ENCODE peak calls at places on chromosomes 3 and 15, in four cellular contexts. One of them, this sample, is unnamed.

GRCh38 chr3:61414456-61414855 is 146.9 kb upstream of the PTPRG start:
- DNase-seq in K562: no peak
- DNase-seq in HepG2: no peak
- DNase-seq in GM12878: no peak
- DNase-seq in this sample: no peak

GRCh38 chr15:93382196-93382820 is 293.3 kb upstream of the RGMA start:
- DNase-seq in K562: no peak
- DNase-seq in GM12878: no peak
- DNase-seq in HepG2: no peak
- DNase-seq in this sample: no peak

GRCh38 chr15:100250166-100250800 is 91.5 kb downstream of the ADAMTS17 start:
- DNase-seq in K562: no peak
- DNase-seq in GM12878: no peak
- DNase-seq in HepG2: no peak
- DNase-seq in this sample: no peak

GRCh38 chr3:113275876-113276580 is 64.7 kb downstream of the BOC start:
- DNase-seq in K562: no peak
- DNase-seq in GM12878: peak
- DNase-seq in HepG2: peak
- DNase-seq in this sample: peak

GRCh38 chr15:39429898-39430357 is 151.0 kb upstream of the THBS1 start:
- DNase-seq in K562: no peak
- DNase-seq in HepG2: peak
- DNase-seq in GM12878: no peak
- DNase-seq in this sample: no peak

GRCh38 chr3:108381531-108381930 is 85.2 kb downstream of the HHLA2 start:
- DNase-seq in K562: no peak
- DNase-seq in GM12878: no peak
- DNase-seq in HepG2: no peak
- DNase-seq in this sample: no peak

GRCh38 chr3:98772022-98772421 is 8.9 kb downstream of the ST3GAL6 start:
- DNase-seq in K562: no peak
- DNase-seq in HepG2: no peak
- DNase-seq in GM12878: no peak
- DNase-seq in this sample: no peak

GRCh38 chr3:183823963-183824362 is 1.4 kb downstream of the MAP6D1 start:
- DNase-seq in GM12878: no peak
- DNase-seq in HepG2: no peak
- DNase-seq in K562: no peak
- DNase-seq in this sample: no peak

GRCh38 chr3:36906504-36907149 is 38.2 kb downstream of the TRANK1 start:
- DNase-seq in GM12878: no peak
- DNase-seq in K562: no peak
- DNase-seq in HepG2: no peak
- DNase-seq in this sample: no peak

GRCh38 chr3:77530870-77531269 is 491.0 kb downstream of the ROBO2 start:
- DNase-seq in HepG2: no peak
- DNase-seq in GM12878: no peak
- DNase-seq in K562: no peak
- DNase-seq in this sample: no peak

GRCh38 chr3:123282461-123282860 is 80.7 kb downstream of the SEC22A start:
- DNase-seq in K562: no peak
- DNase-seq in HepG2: no peak
- DNase-seq in GM12878: no peak
- DNase-seq in this sample: peak

GRCh38 chr15:39828374-39828931 is 45.8 kb upstream of the FSIP1 start:
- DNase-seq in GM12878: no peak
- DNase-seq in HepG2: no peak
- DNase-seq in K562: no peak
- DNase-seq in this sample: peak

GRCh38 chr15:69939513-69940440 is 157.9 kb downstream of the TLE3 start:
- DNase-seq in K562: no peak
- DNase-seq in GM12878: no peak
- DNase-seq in HepG2: no peak
- DNase-seq in this sample: no peak

GRCh38 chr15:90030376-90030775 is 29.3 kb downstream of the ZNF710 start:
- DNase-seq in GM12878: no peak
- DNase-seq in K562: no peak
- DNase-seq in HepG2: no peak
- DNase-seq in this sample: no peak

GRCh38 chr3:161510510-161511260 is 14.1 kb downstream of the OTOL1 start:
- DNase-seq in HepG2: no peak
- DNase-seq in K562: no peak
- DNase-seq in GM12878: no peak
- DNase-seq in this sample: no peak

GRCh38 chr3:137765310-137766033 is 1.4 kb downstream of the SOX14 start:
- DNase-seq in K562: no peak
- DNase-seq in HepG2: no peak
- DNase-seq in GM12878: no peak
- DNase-seq in this sample: no peak

GRCh38 chr15:83654379-83655236 is 685 bp downstream of the ADAMTSL3 start:
- DNase-seq in HepG2: no peak
- DNase-seq in K562: peak
- DNase-seq in GM12878: no peak
- DNase-seq in this sample: no peak

GRCh38 chr15:28978661-28979060 is 92.9 kb downstream of the APBA2 start:
- DNase-seq in HepG2: no peak
- DNase-seq in GM12878: no peak
- DNase-seq in K562: no peak
- DNase-seq in this sample: no peak

GRCh38 chr15:39756806-39757522 is 25.7 kb downstream of the FSIP1 start:
- DNase-seq in HepG2: peak
- DNase-seq in GM12878: no peak
- DNase-seq in K562: peak
- DNase-seq in this sample: peak

GRCh38 chr15:52008698-52009434 is 10.2 kb upstream of the MAPK6 start:
- DNase-seq in GM12878: peak
- DNase-seq in HepG2: peak
- DNase-seq in K562: no peak
- DNase-seq in this sample: no peak

GRCh38 chr15:40256642-40257235 is 17.9 kb downstream of the PAK6 start:
- DNase-seq in GM12878: no peak
- DNase-seq in HepG2: no peak
- DNase-seq in K562: no peak
- DNase-seq in this sample: no peak

GRCh38 chr3:115590873-115591272 is 32.4 kb upstream of the GAP43 start:
- DNase-seq in GM12878: no peak
- DNase-seq in K562: no peak
- DNase-seq in HepG2: no peak
- DNase-seq in this sample: no peak

GRCh38 chr3:4503050-4503449 is 9.9 kb downstream of the ITPR1 start:
- DNase-seq in GM12878: no peak
- DNase-seq in HepG2: no peak
- DNase-seq in K562: no peak
- DNase-seq in this sample: no peak

GRCh38 chr3:171108066-171108465 is 81.5 kb upstream of the SLC2A2 start:
- DNase-seq in HepG2: no peak
- DNase-seq in GM12878: no peak
- DNase-seq in K562: no peak
- DNase-seq in this sample: no peak

GRCh38 chr15:35769656-35770055 is 223.7 kb upstream of the DPH6 start:
- DNase-seq in GM12878: no peak
- DNase-seq in K562: no peak
- DNase-seq in HepG2: no peak
- DNase-seq in this sample: no peak
- TF ChIP-seq BHLHE40 in GM12878: no peak
- TF ChIP-seq BHLHE40 in K562: no peak
- TF ChIP-seq BHLHE40 in HepG2: no peak
- TF ChIP-seq BHLHE40 in this sample: no peak

GRCh38 chr3:70201975-70202374 is 110.5 kb downstream of the MDFIC2 start:
- DNase-seq in GM12878: no peak
- DNase-seq in HepG2: no peak
- DNase-seq in K562: no peak
- DNase-seq in this sample: no peak
- TF ChIP-seq TARDBP in GM12878: no peak
- TF ChIP-seq TARDBP in HepG2: no peak
- TF ChIP-seq TARDBP in K562: no peak
- TF ChIP-seq TARDBP in this sample: no peak

GRCh38 chr15:67999320-68000100 is 54.6 kb upstream of the PIAS1 start:
- DNase-seq in HepG2: no peak
- DNase-seq in GM12878: no peak
- DNase-seq in K562: no peak
- DNase-seq in this sample: no peak
- TF ChIP-seq BHLHE40 in HepG2: no peak
- TF ChIP-seq BHLHE40 in GM12878: no peak
- TF ChIP-seq BHLHE40 in K562: no peak
- TF ChIP-seq BHLHE40 in this sample: no peak

DNA sequence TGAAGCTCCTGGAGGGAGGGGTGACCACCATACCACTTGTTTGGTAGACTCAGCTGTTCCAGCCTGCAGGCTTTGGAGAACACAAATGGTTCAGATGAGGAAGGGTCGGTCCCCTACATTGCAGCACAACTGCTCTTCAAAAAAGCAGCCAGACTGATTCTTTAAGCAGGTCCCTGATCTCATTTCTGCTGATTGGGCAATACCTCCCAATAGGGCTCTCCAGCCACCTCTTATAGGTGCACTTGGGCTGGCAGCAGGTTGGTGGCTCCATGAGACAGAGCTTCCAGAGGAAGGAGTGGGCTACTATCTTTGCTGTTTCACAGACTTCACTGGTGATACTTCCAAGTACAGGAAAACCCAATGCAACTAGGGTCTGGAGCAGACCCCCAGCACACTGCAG is 65.9 kb upstream of the PEX5L start:
- DNase-seq in GM12878: no peak
- DNase-seq in K562: no peak
- DNase-seq in HepG2: no peak
- DNase-seq in this sample: no peak
- TF ChIP-seq TARDBP in GM12878: no peak
- TF ChIP-seq TARDBP in K562: no peak
- TF ChIP-seq TARDBP in HepG2: no peak
- TF ChIP-seq TARDBP in this sample: no peak

GRCh38 chr3:55157736-55158135 is 229.9 kb upstream of the LRTM1 start:
- DNase-seq in GM12878: no peak
- DNase-seq in HepG2: no peak
- DNase-seq in K562: no peak
- DNase-seq in this sample: no peak
- TF ChIP-seq BHLHE40 in GM12878: no peak
- TF ChIP-seq BHLHE40 in HepG2: no peak
- TF ChIP-seq BHLHE40 in K562: no peak
- TF ChIP-seq BHLHE40 in this sample: no peak

GRCh38 chr3:174440350-174440716 is 418.8 kb upstream of the NAALADL2 start:
- DNase-seq in GM12878: no peak
- DNase-seq in K562: no peak
- DNase-seq in HepG2: no peak
- DNase-seq in this sample: no peak
- TF ChIP-seq TARDBP in GM12878: no peak
- TF ChIP-seq TARDBP in K562: no peak
- TF ChIP-seq TARDBP in HepG2: no peak
- TF ChIP-seq TARDBP in this sample: no peak

GRCh38 chr15:31513178-31513577 is 186.5 kb downstream of the KLF13 start:
- DNase-seq in GM12878: no peak
- DNase-seq in K562: no peak
- DNase-seq in HepG2: no peak
- DNase-seq in this sample: no peak

GRCh38 chr15:31522056-31522455 is 195.4 kb downstream of the KLF13 start:
- DNase-seq in HepG2: no peak
- DNase-seq in K562: no peak
- DNase-seq in GM12878: no peak
- DNase-seq in this sample: no peak

GRCh38 chr15:31516874-31517273 is 190.2 kb downstream of the KLF13 start:
- DNase-seq in HepG2: no peak
- DNase-seq in K562: no peak
- DNase-seq in GM12878: no peak
- DNase-seq in this sample: no peak

GRCh38 chr15:31516459-31516858 is 189.8 kb downstream of the KLF13 start:
- DNase-seq in GM12878: no peak
- DNase-seq in K562: no peak
- DNase-seq in HepG2: no peak
- DNase-seq in this sample: no peak

GRCh38 chr15:31517711-31518110 is 191.1 kb downstream of the KLF13 start:
- DNase-seq in K562: no peak
- DNase-seq in HepG2: no peak
- DNase-seq in GM12878: no peak
- DNase-seq in this sample: no peak
- TF ChIP-seq BHLHE40 in K562: no peak
- TF ChIP-seq BHLHE40 in HepG2: no peak
- TF ChIP-seq BHLHE40 in GM12878: no peak
- TF ChIP-seq BHLHE40 in this sample: no peak

GRCh38 chr3:118688396-118688884 is 346.2 kb downstream of the IGSF11 start:
- DNase-seq in GM12878: no peak
- DNase-seq in K562: no peak
- DNase-seq in HepG2: no peak
- DNase-seq in this sample: no peak
- TF ChIP-seq TARDBP in GM12878: no peak
- TF ChIP-seq TARDBP in K562: no peak
- TF ChIP-seq TARDBP in HepG2: no peak
- TF ChIP-seq TARDBP in this sample: no peak

GRCh38 chr3:9916734-9917680 is at the start of gene IL17RC:
- DNase-seq in HepG2: peak
- DNase-seq in K562: peak
- DNase-seq in GM12878: no peak
- DNase-seq in this sample: peak

GRCh38 chr3:9917820-9918219 is 922 bp downstream of the IL17RC start:
- DNase-seq in GM12878: no peak
- DNase-seq in K562: no peak
- DNase-seq in HepG2: no peak
- DNase-seq in this sample: no peak

GRCh38 chr3:9915252-9916141 is 1.4 kb upstream of the IL17RC start:
- DNase-seq in GM12878: no peak
- DNase-seq in HepG2: peak
- DNase-seq in K562: no peak
- DNase-seq in this sample: peak

GRCh38 chr3:9914559-9915251 is 2.2 kb upstream of the IL17RC start:
- DNase-seq in K562: no peak
- DNase-seq in HepG2: peak
- DNase-seq in GM12878: no peak
- DNase-seq in this sample: no peak

DNA sequence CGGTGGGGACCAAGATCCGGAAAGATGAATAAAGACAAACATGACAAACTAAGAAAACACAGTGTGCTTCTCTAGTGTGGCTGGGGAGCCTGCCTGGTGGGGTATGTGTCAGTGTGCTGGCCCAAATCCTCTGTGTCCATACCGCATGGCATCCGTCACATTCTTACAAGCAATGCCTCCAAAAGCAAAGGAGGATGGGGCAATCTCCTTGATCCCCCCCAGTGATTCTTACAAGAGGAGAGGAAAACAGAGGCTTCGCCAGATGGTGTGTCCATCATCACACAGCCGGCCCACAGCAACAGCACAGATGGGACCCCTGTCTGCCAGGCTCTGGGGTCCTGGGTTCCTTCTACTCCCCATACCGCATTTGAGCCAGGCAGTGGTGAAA is 558 bp upstream of the IL17RC start:
- DNase-seq in HepG2: no peak
- DNase-seq in K562: no peak
- DNase-seq in GM12878: no peak
- DNase-seq in this sample: no peak
- TF ChIP-seq BHLHE40 in HepG2: no peak
- TF ChIP-seq BHLHE40 in K562: no peak
- TF ChIP-seq BHLHE40 in GM12878: no peak
- TF ChIP-seq BHLHE40 in this sample: no peak

This sample was measured in HEK293T.